ENCODE peak calls at places on chromosome 7, in eight cellular contexts. Y is heart right ventricle; J is adrenal gland; S is EL; F is cardiac muscle cell; L is AG08396; V is sigmoid colon; P is activated CD4-positive, alpha-beta T cell treated with anti-CD3 and anti-CD28 coated beads for 48 hours. K is an unnamed sample.

GRCh38 chr7:33882040-33882800 is 23.1 kb upstream of the BMPER start:
- DNase-seq in Y (peak; percentile 21), J (peak; percentile 18), S (no peak), F (no peak), L (no peak), V (peak; percentile 83), P (no peak), K (peak; percentile 26)

GRCh38 chr7:59079-59825 is 133.1 kb upstream of the FAM20C start:
- DNase-seq in Y (no peak), J (peak; percentile 4), S (no peak), F (no peak), L (no peak), V (no peak), P (no peak), K (no peak)

GRCh38 chr7:101378808-101379207 is 16.1 kb downstream of the COL26A1 start:
- DNase-seq in Y (peak; percentile 33), J (no peak), S (peak; percentile 38), F (peak; percentile 52), L (no peak), V (no peak), P (no peak), K (no peak)

GRCh38 chr7:30974605-30975256 is 11.0 kb downstream of the GHRHR start:
- DNase-seq in Y (peak; percentile 69), J (peak; percentile 34), S (peak; percentile 49), F (peak; percentile 85), L (peak; percentile 53), V (peak; percentile 62), P (peak; percentile 72), K (peak; percentile 73)

GRCh38 chr7:123863461-123863860 is 18.5 kb downstream of the HYAL4 start:
- DNase-seq in Y (no peak), J (no peak), S (no peak), F (no peak), L (no peak), V (no peak), P (no peak), K (no peak)

GRCh38 chr7:29989257-29989995 is at the start of gene SCRN1:
- DNase-seq in Y (peak; percentile 13), J (no peak), S (no peak), F (peak; percentile 69), L (peak; percentile 80), V (peak; percentile 75), P (peak; percentile 18), K (peak; percentile 29)

GRCh38 chr7:131957338-131958025 is 401.1 kb upstream of the PODXL start:
- DNase-seq in Y (no peak), J (no peak), S (no peak), F (no peak), L (no peak), V (no peak), P (no peak), K (no peak)

GRCh38 chr7:112411186-112411795 is 39.0 kb upstream of the IFRD1 start:
- DNase-seq in Y (peak; percentile 22), J (peak; percentile 29), S (no peak), F (peak; percentile 25), L (peak; percentile 54), V (no peak), P (no peak), K (peak; percentile 25)

GRCh38 chr7:128530855-128531104 is 54.2 kb downstream of the METTL2B start:
- DNase-seq in Y (no peak), J (no peak), S (no peak), F (no peak), L (no peak), V (no peak), P (no peak), K (no peak)

GRCh38 chr7:6419310-6419773 is 28.4 kb downstream of the DAGLB start:
- DNase-seq in Y (peak; percentile 19), J (no peak), S (no peak), F (no peak), L (no peak), V (no peak), P (no peak), K (no peak)

GRCh38 chr7:96344236-96344635 is 22.3 kb upstream of the SLC25A13 start:
- DNase-seq in Y (no peak), J (no peak), S (no peak), F (no peak), L (no peak), V (no peak), P (no peak), K (no peak)

GRCh38 chr7:7201583-7202374 is 19.4 kb downstream of the C1GALT1 start:
- DNase-seq in Y (no peak), J (no peak), S (no peak), F (no peak), L (no peak), V (no peak), P (peak; percentile 42), K (peak; percentile 42)

GRCh38 chr7:27925573-27926201 is 185.7 kb downstream of the TAX1BP1 start:
- DNase-seq in Y (no peak), J (no peak), S (no peak), F (no peak), L (no peak), V (no peak), P (no peak), K (no peak)

GRCh38 chr7:2893411-2893861 is 49.3 kb upstream of the GNA12 start:
- DNase-seq in Y (no peak), J (no peak), S (no peak), F (no peak), L (no peak), V (no peak), P (no peak), K (no peak)

GRCh38 chr7:139618482-139619366 is 95.2 kb downstream of the CLEC2L start:
- DNase-seq in Y (peak; percentile 39), J (peak; percentile 53), S (peak; percentile 54), F (peak; percentile 48), L (peak; percentile 58), V (no peak), P (peak; percentile 66), K (no peak)

GRCh38 chr7:12257582-12257981 is 46.5 kb downstream of the TMEM106B start:
- DNase-seq in Y (no peak), J (no peak), S (peak; percentile 40), F (no peak), L (peak; percentile 30), V (no peak), P (peak; percentile 14), K (no peak)

GRCh38 chr7:20778063-20778721 is 8.5 kb downstream of the SP8 start:
- DNase-seq in Y (no peak), J (no peak), S (no peak), F (peak; percentile 86), L (peak; percentile 60), V (no peak), P (peak; percentile 50), K (no peak)

GRCh38 chr7:100824499-100825214 is 2.7 kb downstream of the EPHB4 start:
- DNase-seq in Y (no peak), J (peak; percentile 25), S (no peak), F (no peak), L (peak; percentile 12), V (no peak), P (no peak), K (no peak)